ENCODE peak calls at places on chromosomes 6 and 20, in six cellular contexts. O, A, E, L, M and C are unnamed samples.

GRCh38 chr6:68008445-68008844 is 626.6 kb upstream of the ADGRB3 start:
- DNase-seq in O (no peak), A (peak), E (no peak), L (peak), M (no peak), C (peak)

GRCh38 chr6:50936277-50936681 is 117.6 kb downstream of the TFAP2B start:
- DNase-seq in O (peak), A (no peak), E (no peak), L (no peak), M (no peak), C (no peak)

GRCh38 chr6:47788498-47788884 is 6.7 kb downstream of the OPN5 start:
- DNase-seq in O (no peak), A (no peak), E (no peak), L (no peak), M (no peak), C (no peak)

GRCh38 chr6:36492092-36492491 is 49.3 kb downstream of the KCTD20 start:
- DNase-seq in O (no peak), A (no peak), E (no peak), L (no peak), M (no peak), C (no peak)

GRCh38 chr20:63692436-63693078 is 3.9 kb upstream of the TNFRSF6B start:
- DNase-seq in O (peak), A (no peak), E (no peak), L (no peak), M (no peak), C (no peak)

GRCh38 chr6:6872924-6873344 is 234.8 kb upstream of the RREB1 start:
- DNase-seq in O (no peak), A (no peak), E (no peak), L (no peak), M (no peak), C (no peak)

GRCh38 chr6:163951326-163951725 is 536.8 kb downstream of the QKI start:
- DNase-seq in O (no peak), A (no peak), E (no peak), L (no peak), M (no peak), C (no peak)

GRCh38 chr6:158631678-158632537 is 12.6 kb downstream of the DYNLT1 start:
- DNase-seq in O (peak), A (no peak), E (peak), L (no peak), M (no peak), C (no peak)

GRCh38 chr6:118398066-118398465 is 150.0 kb upstream of the PLN start:
- DNase-seq in O (no peak), A (no peak), E (no peak), L (no peak), M (no peak), C (no peak)

GRCh38 chr20:42652261-42652660 is 537.4 kb downstream of the PTPRT start:
- DNase-seq in O (peak), A (no peak), E (no peak), L (no peak), M (no peak), C (no peak)

GRCh38 chr6:158207452-158207788 is 39.3 kb downstream of the GTF2H5 start:
- DNase-seq in O (peak), A (peak), E (peak), L (peak), M (no peak), C (peak)

GRCh38 chr6:48560408-48560807 is 449.4 kb upstream of the PTCHD4 start:
- DNase-seq in O (no peak), A (no peak), E (peak), L (no peak), M (no peak), C (no peak)

GRCh38 chr6:36033935-36034334 is 6.3 kb downstream of the MAPK14 start:
- DNase-seq in O (no peak), A (no peak), E (peak), L (no peak), M (no peak), C (no peak)

GRCh38 chr6:135555550-135555949 is 58.0 kb upstream of the AHI1 start:
- DNase-seq in O (no peak), A (peak), E (no peak), L (peak), M (no peak), C (peak)

GRCh38 chr6:18506387-18507017 is 119.4 kb downstream of the RNF144B start:
- DNase-seq in O (no peak), A (no peak), E (no peak), L (no peak), M (no peak), C (no peak)

GRCh38 chr20:63284981-63285524 is 7.9 kb upstream of the COL20A1 start:
- DNase-seq in O (no peak), A (no peak), E (no peak), L (no peak), M (no peak), C (no peak)

GRCh38 chr6:101401792-101402617 is 8.5 kb downstream of the GRIK2 start:
- DNase-seq in O (peak), A (no peak), E (no peak), L (no peak), M (no peak), C (no peak)

GRCh38 chr6:148884461-148884860 is 137.6 kb downstream of the UST start:
- DNase-seq in O (no peak), A (peak), E (no peak), L (peak), M (no peak), C (peak)

GRCh38 chr6:3610206-3610605 is 141.3 kb downstream of the PXDC1 start:
- DNase-seq in O (peak), A (no peak), E (peak), L (no peak), M (no peak), C (no peak)

GRCh38 chr6:24931296-24931695 is 4.5 kb downstream of the RIPOR2 start:
- DNase-seq in O (peak), A (no peak), E (no peak), L (no peak), M (no peak), C (no peak)

GRCh38 chr6:1481326-1481725 is 92.0 kb downstream of the FOXF2 start:
- DNase-seq in O (peak), A (no peak), E (peak), L (no peak), M (peak), C (no peak)

GRCh38 chr20:276620-277495 is 13.7 kb downstream of the C20orf96 start:
- DNase-seq in O (no peak), A (no peak), E (no peak), L (no peak), M (no peak), C (no peak)

GRCh38 chr20:38060536-38060935 is 27.0 kb downstream of the RPRD1B start:
- DNase-seq in O (no peak), A (no peak), E (no peak), L (no peak), M (no peak), C (no peak)

GRCh38 chr6:151070666-151071065 is 169.1 kb upstream of the AKAP12 start:
- DNase-seq in O (peak), A (no peak), E (no peak), L (no peak), M (peak), C (no peak)

GRCh38 chr20:57866250-57867106 is 156.7 kb upstream of the PMEPA1 start:
- DNase-seq in O (no peak), A (no peak), E (peak), L (no peak), M (no peak), C (no peak)

GRCh38 chr20:20557406-20557805 is 155.0 kb downstream of the RALGAPA2 start:
- DNase-seq in O (no peak), A (no peak), E (no peak), L (no peak), M (no peak), C (no peak)

GRCh38 chr20:24761220-24762065 is 187.6 kb upstream of the CST7 start:
- DNase-seq in O (no peak), A (no peak), E (peak), L (no peak), M (no peak), C (no peak)

GRCh38 chr6:158063736-158064135 is 82.1 kb downstream of the SYNJ2 start:
- DNase-seq in O (no peak), A (no peak), E (no peak), L (no peak), M (no peak), C (no peak)

GRCh38 chr20:10109621-10110020 is 74.8 kb downstream of the ANKEF1 start:
- DNase-seq in O (no peak), A (no peak), E (no peak), L (no peak), M (no peak), C (no peak)

GRCh38 chr20:54514020-54514607 is 38.7 kb downstream of the DOK5 start:
- DNase-seq in O (no peak), A (no peak), E (no peak), L (no peak), M (no peak), C (no peak)

GRCh38 chr20:48850681-48851299 is 23.0 kb upstream of the PREX1 start:
- DNase-seq in O (no peak), A (no peak), E (no peak), L (no peak), M (no peak), C (no peak)

GRCh38 chr6:125906158-125906998 is 50.2 kb upstream of the HINT3 start:
- DNase-seq in O (peak), A (peak), E (peak), L (peak), M (no peak), C (peak)

GRCh38 chr20:57071283-57071701 is 195.1 kb downstream of the BMP7 start:
- DNase-seq in O (no peak), A (no peak), E (peak), L (no peak), M (no peak), C (no peak)

GRCh38 chr6:33167374-33168148 is 24.7 kb downstream of the COL11A2 start:
- DNase-seq in O (no peak), A (no peak), E (no peak), L (no peak), M (no peak), C (no peak)

GRCh38 chr6:5525209-5525608 is 263.9 kb downstream of the FARS2 start:
- DNase-seq in O (peak), A (no peak), E (peak), L (no peak), M (peak), C (no peak)

GRCh38 chr6:166612471-166612881 is 14.6 kb downstream of the RPS6KA2 start:
- DNase-seq in O (no peak), A (no peak), E (no peak), L (no peak), M (no peak), C (no peak)

GRCh38 chr20:48284837-48285236 is 499.6 kb upstream of the SULF2 start:
- DNase-seq in O (no peak), A (no peak), E (peak), L (no peak), M (no peak), C (no peak)

GRCh38 chr6:130681028-130681427 is 146.2 kb upstream of the SMLR1 start:
- DNase-seq in O (peak), A (no peak), E (peak), L (no peak), M (peak), C (no peak)

GRCh38 chr6:131995924-131996323 is 44.8 kb upstream of the CCN2 start:
- DNase-seq in O (peak), A (no peak), E (peak), L (no peak), M (peak), C (no peak)

DNA sequence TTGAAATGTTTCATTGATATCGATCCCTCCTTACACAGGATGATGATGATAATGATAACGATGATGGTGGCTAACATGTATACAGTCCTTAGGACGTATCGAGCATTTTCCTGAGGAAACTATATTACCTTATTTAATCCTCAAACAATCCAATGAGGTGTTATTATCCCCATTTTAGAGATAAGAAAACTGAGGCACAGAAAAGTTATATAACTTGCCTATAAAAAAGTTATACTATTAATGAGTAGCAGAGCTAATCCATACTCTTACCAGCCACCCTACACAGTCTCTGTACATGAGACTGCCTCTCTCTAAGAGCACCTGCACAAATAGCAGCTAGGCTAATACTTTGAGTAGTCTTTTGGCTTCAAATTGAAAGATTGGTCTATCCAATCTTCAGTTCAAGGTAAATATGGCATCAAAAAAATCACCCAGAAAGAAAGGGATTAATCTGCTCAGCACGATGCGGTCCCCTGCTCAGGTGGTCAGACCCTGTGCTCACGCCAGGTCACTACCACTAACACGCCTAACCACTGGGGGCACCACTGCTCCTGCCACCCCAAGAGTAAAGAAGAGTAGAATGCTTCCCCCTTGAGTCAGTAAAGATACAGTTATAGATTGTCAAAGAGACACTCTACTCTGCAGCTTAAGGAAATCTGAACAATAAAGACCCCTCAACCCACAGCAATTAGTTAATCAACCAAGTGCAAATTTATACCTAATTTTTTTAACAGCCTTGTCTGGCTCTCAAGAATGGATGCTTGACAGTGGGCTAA is 15.0 kb downstream of the GABBR1 start:
- DNase-seq in O (no peak), A (no peak), E (no peak), L (no peak), M (no peak), C (no peak)
- TF ChIP-seq CTCF in O (no peak), A (no peak), E (no peak), L (peak), M (peak), C (peak)

GRCh38 chr20:34083137-34083536 is 28.9 kb downstream of the EIF2S2 start:
- DNase-seq in O (peak), A (no peak), E (peak), L (no peak), M (peak), C (no peak)
- TF ChIP-seq CTCF in O (peak), A (no peak), E (peak), L (no peak), M (peak), C (no peak)

GRCh38 chr6:43129434-43130194 is 41.5 kb upstream of the SRF start:
- DNase-seq in O (peak), A (peak), E (no peak), L (no peak), M (no peak), C (peak)
- TF ChIP-seq CTCF in O (peak), A (peak), E (peak), L (peak), M (peak), C (peak)

GRCh38 chr20:52372169-52372568 is 180.6 kb upstream of the ZFP64 start:
- DNase-seq in O (peak), A (no peak), E (no peak), L (no peak), M (no peak), C (no peak)
- TF ChIP-seq CTCF in O (peak), A (no peak), E (no peak), L (no peak), M (no peak), C (no peak)

GRCh38 chr6:168615837-168616236 is 174.9 kb downstream of the SMOC2 start:
- DNase-seq in O (no peak), A (no peak), E (no peak), L (no peak), M (no peak), C (no peak)

GRCh38 chr6:168618546-168619315 is 177.7 kb downstream of the SMOC2 start:
- DNase-seq in O (no peak), A (no peak), E (no peak), L (no peak), M (no peak), C (no peak)

GRCh38 chr6:168612586-168612985 is 171.6 kb downstream of the SMOC2 start:
- DNase-seq in O (no peak), A (no peak), E (no peak), L (no peak), M (no peak), C (no peak)

GRCh38 chr6:168619560-168620314 is 178.8 kb downstream of the SMOC2 start:
- DNase-seq in O (no peak), A (no peak), E (no peak), L (no peak), M (no peak), C (no peak)

DNA sequence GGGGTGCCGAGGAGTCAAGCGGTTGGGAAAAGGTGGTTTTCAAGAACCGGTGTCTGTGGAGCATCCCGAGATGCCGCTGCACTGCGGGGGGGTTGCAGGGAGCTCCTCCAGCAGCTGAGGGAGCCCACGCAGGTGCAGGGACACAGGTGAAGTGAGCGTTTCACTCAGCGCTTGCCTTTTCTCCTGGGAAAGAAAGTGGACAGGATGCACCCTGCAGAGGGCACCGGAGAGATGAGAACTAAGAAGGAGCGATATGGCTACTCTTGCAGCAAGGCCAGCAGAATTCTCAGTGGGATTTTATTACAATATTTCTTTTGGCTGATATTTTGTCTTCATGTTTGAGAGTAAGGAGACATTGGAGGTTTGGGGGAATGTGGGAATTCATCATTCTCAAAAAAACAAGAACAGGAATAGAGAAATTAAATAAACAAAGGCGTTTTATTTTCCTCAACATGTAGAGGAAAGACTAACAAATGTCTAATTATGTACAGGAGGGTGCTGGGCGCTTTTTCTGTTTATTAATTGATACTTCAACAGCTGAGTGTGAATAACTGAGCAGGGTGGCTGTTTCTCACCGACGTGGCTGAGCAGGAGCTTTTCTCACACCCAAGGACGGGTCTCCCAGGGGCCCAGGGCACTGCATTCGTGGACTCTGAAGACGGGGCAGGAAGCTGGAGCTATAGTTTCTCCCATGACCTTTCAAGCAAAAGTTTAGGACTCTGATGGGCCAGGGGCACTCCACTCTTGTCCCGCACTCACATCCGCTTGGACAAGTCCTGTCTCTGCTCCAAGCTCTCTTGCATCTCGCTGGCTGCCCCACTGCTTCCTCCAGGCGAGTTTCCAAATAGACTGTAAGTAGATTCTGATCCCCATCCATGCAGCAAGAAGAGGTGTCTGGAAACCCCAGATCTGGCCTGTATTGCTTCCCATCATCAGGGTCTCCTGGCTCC is 176.1 kb downstream of the SMOC2 start:
- DNase-seq in O (no peak), A (no peak), E (peak), L (no peak), M (no peak), C (no peak)
- TF ChIP-seq CTCF in O (no peak), A (no peak), E (peak), L (no peak), M (no peak), C (no peak)

GRCh38 chr20:59253779-59254319 is 46.6 kb upstream of the EDN3 start:
- DNase-seq in O (no peak), A (no peak), E (no peak), L (no peak), M (no peak), C (no peak)
- TF ChIP-seq CTCF in O (no peak), A (no peak), E (no peak), L (no peak), M (no peak), C (no peak)